ENCODE peak calls at places on chromosome 5, in eight cellular contexts. Q is uterus, U is Peyer's patch, M is Panc1, E is body of pancreas, V is B cell, W is OCI-LY7, P is AG09309. A is an unnamed sample.

GRCh38 chr5:159905496-159905895 is 10.8 kb upstream of the ADRA1B start:
- DNase-seq in U (no peak), W (no peak), P (no peak), M (peak; percentile 96), Q (no peak), E (no peak), V (no peak), A (no peak)

GRCh38 chr5:168002116-168002515 is 289.3 kb upstream of the WWC1 start:
- DNase-seq in W (no peak), V (no peak), Q (no peak), U (no peak), E (no peak), P (no peak), M (no peak), A (no peak)

GRCh38 chr5:42970636-42971559 is 69.2 kb downstream of the ANXA2R start:
- DNase-seq in W (no peak), P (no peak), E (no peak), M (no peak), V (no peak), U (no peak), Q (no peak), A (no peak)

GRCh38 chr5:15880201-15880600 is 299.4 kb downstream of the MARCHF11 start:
- DNase-seq in U (no peak), Q (no peak), V (no peak), E (no peak), W (no peak), P (no peak), M (no peak), A (no peak)

GRCh38 chr5:96661841-96662724 is at the start of gene CAST:
- DNase-seq in V (peak; percentile 85), Q (peak; percentile 92), P (peak; percentile 69), W (peak; percentile 89), E (peak; percentile 96), U (peak; percentile 85), M (peak; percentile 90), A (peak; percentile 91)

GRCh38 chr5:17813214-17813613 is 179.0 kb downstream of the TAF11L14 start:
- DNase-seq in W (no peak), E (no peak), P (no peak), U (no peak), V (no peak), Q (no peak), M (no peak), A (no peak)

GRCh38 chr5:55427157-55427556 is 107.6 kb downstream of the PLPP1 start:
- DNase-seq in V (no peak), E (peak; percentile 70), Q (no peak), M (no peak), P (peak; percentile 65), U (no peak), W (no peak), A (no peak)

GRCh38 chr5:43063731-43064171 is 23.6 kb upstream of the ANXA2R start:
- DNase-seq in W (no peak), Q (no peak), V (no peak), M (peak; percentile 64), E (peak; percentile 16), P (no peak), U (no peak), A (no peak)

GRCh38 chr5:148297695-148298094 is 14.5 kb upstream of the SPINK7 start:
- DNase-seq in U (no peak), E (no peak), P (no peak), M (no peak), V (no peak), Q (no peak), W (no peak), A (no peak)

GRCh38 chr5:150661086-150661485 is at the start of gene MYOZ3:
- DNase-seq in W (no peak), E (no peak), P (no peak), M (no peak), U (no peak), Q (no peak), V (no peak), A (no peak)

GRCh38 chr5:169417676-169418075 is 116.7 kb upstream of the SLIT3 start:
- DNase-seq in Q (no peak), M (no peak), V (no peak), P (no peak), E (no peak), W (no peak), U (no peak), A (no peak)

GRCh38 chr5:14187660-14188059 is 44.5 kb downstream of the TRIO start:
- DNase-seq in M (no peak), P (no peak), E (no peak), V (no peak), Q (no peak), W (no peak), U (no peak), A (no peak)

GRCh38 chr5:116395708-116396203 is 178.9 kb downstream of the SEMA6A start:
- DNase-seq in V (no peak), Q (no peak), P (no peak), U (no peak), M (no peak), E (peak; percentile 58), W (no peak), A (no peak)

GRCh38 chr5:1057841-1058548 is 49.4 kb downstream of the NKD2 start:
- DNase-seq in P (no peak), M (no peak), Q (no peak), U (no peak), V (peak; percentile 52), W (no peak), E (no peak), A (no peak)

GRCh38 chr5:71537681-71538080 is 49.5 kb upstream of the MCCC2 start:
- DNase-seq in W (no peak), V (no peak), U (no peak), M (no peak), E (no peak), Q (no peak), P (no peak), A (no peak)

GRCh38 chr5:143812085-143812705 is at the start of gene HMHB1:
- DNase-seq in Q (no peak), V (no peak), U (no peak), E (no peak), P (no peak), W (peak; percentile 58), M (no peak), A (no peak)

GRCh38 chr5:93636850-93637249 is 53.8 kb downstream of the NR2F1 start:
- DNase-seq in M (no peak), E (no peak), P (no peak), Q (no peak), U (no peak), W (no peak), V (no peak), A (no peak)

GRCh38 chr5:82045526-82046267 is 73.9 kb downstream of the ATG10 start:
- DNase-seq in Q (no peak), W (no peak), P (peak; percentile 18), E (no peak), M (no peak), U (no peak), V (no peak), A (no peak)

GRCh38 chr5:141605523-141606277 is 13.1 kb downstream of the DIAPH1 start:
- DNase-seq in E (peak; percentile 67), W (peak; percentile 84), M (no peak), P (no peak), U (peak; percentile 87), Q (no peak), V (peak; percentile 59), A (peak; percentile 55)

GRCh38 chr5:132814441-132815294 is 1.6 kb downstream of the SOWAHA start:
- DNase-seq in U (no peak), P (no peak), Q (no peak), M (no peak), V (peak; percentile 36), E (no peak), W (no peak), A (no peak)
- TF ChIP-seq CTCF in U (no peak), P (no peak), Q (no peak), M (no peak), V (no peak), E (no peak), W (no peak), A (no peak)

DNA sequence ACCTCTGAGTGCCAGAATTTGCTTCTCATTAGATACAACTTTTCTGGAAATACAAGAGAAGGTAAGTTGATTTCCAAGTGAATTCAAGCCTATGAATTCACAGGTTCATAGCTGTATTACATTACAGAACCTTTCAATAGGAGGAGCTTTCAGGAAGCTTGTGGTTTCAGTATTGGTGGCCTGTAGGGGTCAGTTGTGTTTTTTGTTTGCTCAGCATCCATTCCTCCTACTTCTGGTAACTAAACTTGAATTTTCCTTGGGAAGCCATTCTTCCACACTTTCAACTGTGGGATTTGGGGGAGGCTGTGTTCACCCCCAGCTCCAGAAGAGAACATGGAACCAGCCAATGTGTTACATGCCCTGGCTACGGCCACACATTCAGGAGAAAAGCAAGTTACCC is 5.6 kb upstream of the CYSTM1 start:
- DNase-seq in U (no peak), E (no peak), P (no peak), M (no peak), W (no peak), V (no peak), Q (no peak), A (no peak)
- TF ChIP-seq CTCF in U (no peak), E (no peak), P (no peak), M (peak; percentile 11), W (no peak), V (no peak), Q (no peak), A (no peak)

GRCh38 chr5:73944581-73944980 is 318.6 kb downstream of the ARHGEF28 start:
- DNase-seq in M (no peak), W (no peak), E (no peak), Q (no peak), U (no peak), V (no peak), P (no peak), A (no peak)

GRCh38 chr5:73946278-73946677 is 320.3 kb downstream of the ARHGEF28 start:
- DNase-seq in V (no peak), M (no peak), U (no peak), E (no peak), P (no peak), Q (no peak), W (peak; percentile 43), A (no peak)

GRCh38 chr5:73946926-73947455 is 321.0 kb downstream of the ARHGEF28 start:
- DNase-seq in Q (no peak), W (no peak), M (no peak), E (no peak), P (no peak), V (no peak), U (no peak), A (no peak)

GRCh38 chr5:73943375-73943774 is 317.4 kb downstream of the ARHGEF28 start:
- DNase-seq in P (no peak), Q (no peak), V (no peak), M (no peak), E (no peak), U (no peak), W (no peak), A (no peak)

GRCh38 chr5:73945505-73945904 is 319.5 kb downstream of the ARHGEF28 start:
- DNase-seq in E (peak; percentile 20), W (no peak), P (no peak), U (no peak), V (no peak), Q (no peak), M (peak; percentile 10), A (no peak)
- TF ChIP-seq CTCF in E (peak; percentile 18), W (peak; percentile 73), P (peak; percentile 35), U (no peak), V (no peak), Q (no peak), M (peak; percentile 69), A (no peak)

DNA sequence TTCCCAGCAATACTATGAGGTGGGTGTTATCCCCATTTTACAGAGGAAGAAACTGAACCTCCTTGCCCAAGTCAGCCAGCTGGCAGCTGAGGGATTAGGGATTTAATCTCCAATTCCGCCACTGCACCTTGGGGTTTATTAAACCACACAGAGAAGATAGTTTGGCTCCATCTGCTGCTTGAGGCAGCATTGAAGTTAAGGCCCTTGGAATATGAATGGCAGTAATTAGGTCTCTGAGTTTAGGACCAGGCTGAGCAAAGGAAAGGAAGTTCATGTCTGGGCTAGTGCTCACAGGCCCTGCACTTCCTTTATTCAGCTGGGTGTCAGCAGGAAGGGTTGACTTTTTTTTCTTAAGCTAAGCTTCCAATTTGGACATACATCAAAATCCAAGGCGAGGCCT is 86.9 kb upstream of the GDNF start:
- DNase-seq in U (no peak), M (no peak), W (no peak), Q (no peak), V (no peak), E (no peak), P (peak; percentile 4), A (no peak)
- TF ChIP-seq CTCF in U (no peak), M (no peak), W (no peak), Q (no peak), V (no peak), E (no peak), P (peak; percentile 17), A (no peak)

A was measured in GM13976.